ENCODE peak calls at places on chromosomes 7 and 10, in five cellular contexts. R is stimulated activated CD8-positive, alpha-beta memory T cell treated with anti-CD3 and anti-CD28 coated beads, Interleukin-2, amount 100 ng/mL, for 48 hours; A is fibroblast of lung; K is activated CD4-positive, alpha-beta T cell treated with anti-CD3 and anti-CD28 coated beads, Interleukin-2, amount 50 U/mL, for 48 hours; Y is mammary epithelial cell. H is an unnamed sample.

GRCh38 chr7:34357068-34357467 is 300.9 kb upstream of the NPSR1 start:
- DNase-seq in K (no peak), A (no peak), R (no peak), Y (peak), H (no peak)

GRCh38 chr7:157518514-157519175 is 181.8 kb downstream of the DNAJB6 start:
- DNase-seq in Y (no peak), K (no peak), R (no peak), A (no peak), H (no peak)

GRCh38 chr7:35249537-35249907 is 4.4 kb downstream of the TBX20 start:
- DNase-seq in Y (no peak), K (no peak), R (no peak), A (no peak), H (no peak)

GRCh38 chr7:93245525-93246432 is 13.6 kb downstream of the VPS50 start:
- DNase-seq in Y (peak), R (no peak), K (no peak), A (peak), H (no peak)

GRCh38 chr10:30988831-30989458 is 42.7 kb downstream of the ZNF438 start:
- DNase-seq in Y (no peak), A (peak), R (no peak), K (no peak), H (no peak)

GRCh38 chr7:73904219-73905136 is 43.5 kb downstream of the TMEM270 start:
- DNase-seq in R (no peak), K (no peak), Y (no peak), A (peak), H (no peak)

GRCh38 chr7:147413243-147413642 is 1177.3 kb upstream of the C7orf33 start:
- DNase-seq in Y (no peak), K (no peak), A (no peak), R (no peak), H (no peak)

GRCh38 chr10:71631007-71631859 is 88.3 kb downstream of the C10orf105 start:
- DNase-seq in Y (no peak), R (no peak), K (no peak), A (no peak), H (no peak)

GRCh38 chr7:43362652-43363428 is 220.1 kb upstream of the STK17A start:
- DNase-seq in K (no peak), Y (peak), A (peak), R (no peak), H (no peak)

GRCh38 chr10:29948971-29949370 is 110.4 kb downstream of the JCAD start:
- DNase-seq in K (peak), Y (peak), R (peak), A (no peak), H (no peak)

GRCh38 chr7:97126483-97127171 is 9.1 kb downstream of the SDHAF3 start:
- DNase-seq in R (no peak), A (no peak), K (no peak), Y (no peak), H (no peak)

GRCh38 chr7:93890041-93890463 is 501 bp downstream of the TFPI2 start:
- DNase-seq in A (peak), K (peak), R (no peak), Y (peak), H (no peak)

GRCh38 chr7:132544999-132545398 is 31.3 kb downstream of the PLXNA4 start:
- DNase-seq in Y (no peak), R (no peak), A (no peak), K (no peak), H (no peak)

GRCh38 chr7:29510028-29510427 is 53.6 kb upstream of the PRR15 start:
- DNase-seq in A (no peak), K (no peak), Y (no peak), R (no peak), H (no peak)

GRCh38 chr10:15168296-15168780 is at the start of gene NMT2:
- DNase-seq in K (no peak), Y (peak), A (peak), R (no peak), H (peak)

GRCh38 chr7:8321312-8321711 is 59.3 kb upstream of the ICA1 start:
- DNase-seq in K (no peak), A (no peak), Y (no peak), R (no peak), H (no peak)

GRCh38 chr10:95242581-95243317 is 48.1 kb downstream of the PDLIM1 start:
- DNase-seq in R (peak), K (peak), Y (no peak), A (peak), H (peak)

GRCh38 chr10:1048349-1048731 is 579 bp downstream of the IDI1 start:
- DNase-seq in K (no peak), R (no peak), A (peak), Y (no peak), H (no peak)

GRCh38 chr10:103613616-103614015 is 120.1 kb downstream of the NEURL1 start:
- DNase-seq in A (no peak), Y (no peak), K (no peak), R (no peak), H (no peak)